ENCODE peak calls at places on chromosomes 5 and 9, in four cellular contexts. A is A549, T is K562, M is HepG2. V is an unnamed sample.

GRCh38 chr5:15612915-15613635 is 113.1 kb downstream of the FBXL7 start:
- DNase-seq in A (no peak), T (no peak), M (no peak), V (no peak)

GRCh38 chr5:84248013-84248412 is 136.7 kb downstream of the EDIL3 start:
- DNase-seq in A (no peak), M (no peak), T (no peak), V (no peak)

GRCh38 chr9:31140316-31140715 is 1244.1 kb upstream of the ACO1 start:
- DNase-seq in A (no peak), T (no peak), M (peak; percentile 6), V (no peak)

GRCh38 chr5:168097852-168098251 is 193.6 kb upstream of the WWC1 start:
- DNase-seq in A (no peak), T (no peak), M (no peak), V (no peak)

GRCh38 chr5:6910950-6911349 is 197.7 kb downstream of the TENT4A start:
- DNase-seq in A (no peak), T (no peak), M (no peak), V (no peak)

GRCh38 chr5:96562614-96563013 is 99.6 kb upstream of the CAST start:
- DNase-seq in T (no peak), A (no peak), M (no peak), V (no peak)

GRCh38 chr5:138927979-138928378 is 52.8 kb upstream of the LRRTM2 start:
- DNase-seq in A (no peak), T (no peak), M (peak; percentile 32), V (no peak)

GRCh38 chr5:103624035-103624461 is 61.5 kb upstream of the NUDT12 start:
- DNase-seq in T (no peak), A (no peak), M (no peak), V (no peak)

GRCh38 chr5:168303398-168304020 is 12.1 kb downstream of the WWC1 start:
- DNase-seq in A (no peak), M (no peak), T (no peak), V (no peak)

GRCh38 chr9:136373300-136374182 is at the start of gene CARD9:
- DNase-seq in A (no peak), T (peak; percentile 87), M (peak; percentile 66), V (no peak)

GRCh38 chr5:36897616-36898015 is 21.0 kb downstream of the NIPBL start:
- DNase-seq in T (no peak), A (no peak), M (no peak), V (no peak)

GRCh38 chr5:130652178-130652577 is 512.9 kb downstream of the HINT1 start:
- DNase-seq in T (no peak), A (peak; percentile 14), M (no peak), V (no peak)

GRCh38 chr5:59390074-59390659 is 503.4 kb downstream of the PDE4D start:
- DNase-seq in A (no peak), T (peak; percentile 35), M (peak; percentile 18), V (no peak)

GRCh38 chr5:169719360-169720314 is 82.6 kb downstream of the DOCK2 start:
- DNase-seq in T (no peak), M (no peak), A (no peak), V (peak; percentile 59)

GRCh38 chr9:129317179-129318011 is 139.3 kb upstream of the IER5L start:
- DNase-seq in M (peak; percentile 69), A (no peak), T (peak; percentile 39), V (no peak)

GRCh38 chr5:9194509-9194908 is 351.4 kb downstream of the SEMA5A start:
- DNase-seq in A (no peak), M (no peak), T (no peak), V (no peak)

GRCh38 chr5:180126716-180127681 is 55.4 kb upstream of the RNF130 start:
- DNase-seq in A (peak; percentile 66), T (peak; percentile 45), M (no peak), V (no peak)

GRCh38 chr5:75051217-75051751 is 1.1 kb downstream of the GCNT4 start:
- DNase-seq in M (no peak), A (no peak), T (no peak), V (no peak)

GRCh38 chr5:59275537-59276276 is 617.8 kb downstream of the PDE4D start:
- DNase-seq in M (no peak), T (no peak), A (no peak), V (no peak)

GRCh38 chr5:114988096-114988495 is 181.6 kb downstream of the TRIM36 start:
- DNase-seq in A (no peak), T (no peak), M (no peak), V (no peak)

DNA sequence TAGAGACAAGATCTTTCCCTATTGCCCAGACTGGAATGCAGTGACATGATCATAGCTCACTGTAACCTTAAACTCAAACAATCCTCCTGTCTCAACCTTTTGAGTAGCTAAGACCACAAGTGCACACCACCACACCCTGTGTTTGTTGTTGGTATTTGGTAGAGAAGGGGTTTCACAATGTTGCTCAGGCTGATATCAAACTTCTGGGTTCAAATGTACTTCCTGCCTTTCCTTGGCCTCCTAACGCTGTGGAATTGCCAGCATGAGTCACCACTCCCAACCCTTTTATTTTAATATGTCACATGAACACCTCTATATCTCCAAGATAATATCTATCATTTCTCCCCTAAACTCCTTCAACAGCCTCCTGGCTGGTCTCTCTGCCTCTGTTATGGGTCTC is 719.0 kb downstream of the PTPRD start:
- DNase-seq in T (no peak), A (no peak), M (no peak), V (no peak)
- TF ChIP-seq CHD4 in T (no peak), A (no peak), M (no peak), V (no peak)

GRCh38 chr5:5105531-5105930 is 34.6 kb upstream of the ADAMTS16 start:
- DNase-seq in A (no peak), T (no peak), M (no peak), V (no peak)
- TF ChIP-seq KDM1A in A (no peak), T (no peak), M (no peak), V (no peak)

DNA sequence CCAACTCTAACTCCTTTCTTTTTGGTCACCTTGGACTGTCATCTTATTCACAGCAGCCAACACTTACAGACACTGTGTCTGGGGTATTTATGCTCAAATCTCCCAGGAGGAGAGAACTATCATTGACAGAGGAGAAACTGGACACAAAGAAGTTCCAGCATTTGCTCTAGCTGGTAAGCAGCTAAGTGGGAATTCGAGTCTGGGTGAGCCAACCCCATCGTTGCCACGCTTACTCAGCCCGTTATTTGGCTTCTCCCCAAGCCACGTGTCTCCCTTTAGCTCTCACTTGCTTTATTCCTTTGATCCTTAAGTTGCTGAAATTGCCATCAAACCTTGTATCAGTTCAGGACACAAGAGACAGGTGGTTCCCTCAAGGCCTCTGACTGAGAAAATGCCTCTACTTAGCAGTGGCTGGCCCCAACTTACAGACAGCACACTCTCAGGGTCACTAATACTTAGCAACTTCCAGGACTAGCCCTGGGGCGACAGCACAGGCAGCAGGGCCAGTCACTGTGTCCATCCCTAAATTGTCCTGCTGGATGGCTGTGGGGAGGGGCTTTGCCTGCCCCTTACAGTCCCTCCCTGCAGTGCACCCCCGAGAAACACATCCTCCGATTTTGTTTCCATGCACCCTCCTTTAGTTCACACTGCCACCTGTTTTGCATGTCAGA is 1.4 kb downstream of the SLC36A2 start:
- DNase-seq in A (no peak), M (no peak), T (no peak), V (no peak)
- TF ChIP-seq CHD4 in A (no peak), M (no peak), T (no peak), V (no peak)

DNA sequence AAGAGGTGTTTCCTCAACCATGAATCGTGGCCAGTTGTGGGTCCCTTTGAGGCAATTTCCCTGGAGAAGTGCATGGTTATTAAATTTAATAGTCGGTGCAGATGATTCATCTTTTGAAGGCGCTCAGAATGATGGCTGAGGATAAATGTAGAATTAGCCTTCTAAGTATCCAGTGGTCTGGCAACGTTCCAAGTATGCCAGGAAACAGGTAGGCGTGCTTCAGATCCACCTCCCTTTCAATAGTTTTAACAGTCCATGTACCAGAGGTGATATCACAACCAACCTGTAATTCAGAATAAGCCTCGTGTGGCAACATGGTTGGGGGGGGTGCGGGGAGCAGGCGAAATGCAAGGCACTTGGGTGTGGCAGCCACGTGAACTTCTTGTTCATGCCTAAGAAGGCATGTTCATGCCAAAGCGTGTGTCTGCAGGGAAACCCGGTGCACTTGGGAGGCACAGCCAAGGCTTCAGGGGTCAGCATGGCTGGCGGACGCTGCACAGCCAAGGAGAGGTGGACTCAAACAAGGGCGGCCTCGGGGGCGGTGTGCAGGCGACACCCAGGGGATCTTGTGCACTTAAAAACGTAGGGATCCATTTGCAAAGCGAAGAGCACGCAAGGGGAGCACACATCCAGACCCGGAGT is 5.2 kb upstream of the NKD2 start:
- DNase-seq in T (no peak), M (no peak), A (no peak), V (no peak)
- TF ChIP-seq KDM1A in T (no peak), M (no peak), A (no peak), V (no peak)

GRCh38 chr5:159104058-159104651 is 4.4 kb upstream of the EBF1 start:
- DNase-seq in T (peak; percentile 48), A (peak; percentile 35), M (no peak), V (no peak)
- TF ChIP-seq CHD4 in T (no peak), A (no peak), M (no peak), V (no peak)

GRCh38 chr5:56817306-56817986 is 2.1 kb downstream of the MAP3K1 start:
- DNase-seq in A (no peak), M (no peak), T (no peak), V (no peak)

GRCh38 chr5:56814963-56815656 is at the start of gene MAP3K1:
- DNase-seq in M (peak; percentile 82), A (peak; percentile 66), T (peak; percentile 86), V (no peak)

GRCh38 chr5:56814361-56814962 is 887 bp upstream of the MAP3K1 start:
- DNase-seq in A (peak; percentile 22), T (peak; percentile 31), M (peak; percentile 28), V (no peak)

GRCh38 chr5:56816546-56817081 is 1.3 kb downstream of the MAP3K1 start:
- DNase-seq in T (peak; percentile 72), A (peak; percentile 57), M (peak; percentile 84), V (no peak)

DNA sequence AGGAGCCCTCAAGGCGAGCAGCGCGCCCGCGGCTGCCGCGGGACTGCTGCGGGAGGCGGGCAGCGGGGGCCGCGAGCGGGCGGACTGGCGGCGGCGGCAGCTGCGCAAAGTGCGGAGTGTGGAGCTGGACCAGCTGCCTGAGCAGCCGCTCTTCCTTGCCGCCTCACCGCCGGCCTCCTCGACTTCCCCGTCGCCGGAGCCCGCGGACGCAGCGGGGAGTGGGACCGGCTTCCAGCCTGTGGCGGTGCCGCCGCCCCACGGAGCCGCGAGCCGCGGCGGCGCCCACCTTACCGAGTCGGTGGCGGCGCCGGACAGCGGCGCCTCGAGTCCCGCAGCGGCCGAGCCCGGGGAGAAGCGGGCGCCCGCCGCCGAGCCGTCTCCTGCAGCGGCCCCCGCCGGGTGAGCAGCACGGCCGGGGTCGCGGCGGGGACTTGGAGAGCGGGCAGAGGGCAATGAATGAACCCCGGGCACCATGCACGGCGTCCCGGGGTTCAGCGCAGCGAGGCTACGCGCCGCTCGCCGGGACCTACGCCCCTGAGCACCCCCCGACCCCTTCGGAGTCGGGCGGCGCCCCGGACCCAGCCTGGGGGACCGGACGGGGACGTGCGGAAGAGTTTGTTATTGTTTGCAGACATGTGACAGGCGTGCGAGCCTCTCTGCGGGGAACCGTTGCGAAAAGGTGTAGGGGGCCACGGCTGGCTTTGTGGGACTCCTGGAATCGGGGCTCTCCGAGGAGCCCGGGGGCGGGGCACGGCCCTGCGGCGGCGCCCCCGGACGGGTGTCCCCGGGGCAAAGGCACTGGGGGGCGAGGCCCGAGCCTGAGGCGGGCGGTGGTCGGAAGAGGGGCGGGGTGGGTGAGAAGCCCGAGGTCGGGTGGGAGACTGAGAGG is 552 bp downstream of the MAP3K1 start:
- DNase-seq in A (peak; percentile 55), M (no peak), T (peak; percentile 41), V (no peak)
- TF ChIP-seq KDM1A in A (no peak), M (no peak), T (no peak), V (no peak)